ENCODE peak calls at places on chromosome 6, in five cellular contexts. E is K562, V is A549, R is GM12878, P is GM23338. F is an unnamed sample.

GRCh38 chr6:41072836-41073202 is at the start of gene NFYA:
- DNase-seq in V (no peak), E (peak), P (peak), R (no peak), F (no peak)

GRCh38 chr6:122116912-122117663 is 282.4 kb upstream of the HSF2 start:
- DNase-seq in V (no peak), R (no peak), P (no peak), E (no peak), F (no peak)

GRCh38 chr6:28817808-28818145 is 106.0 kb downstream of the TRIM27 start:
- DNase-seq in R (no peak), P (no peak), E (no peak), V (no peak), F (no peak)

GRCh38 chr6:12174878-12175277 is 115.3 kb upstream of the EDN1 start:
- DNase-seq in E (no peak), V (peak), P (no peak), R (no peak), F (no peak)

GRCh38 chr6:80022803-80023202 is 18.4 kb downstream of the TTK start:
- DNase-seq in E (no peak), P (no peak), V (no peak), R (no peak), F (no peak)

GRCh38 chr6:572596-573265 is 84.2 kb downstream of the HUS1B start:
- DNase-seq in E (no peak), P (no peak), V (no peak), R (no peak), F (no peak)

GRCh38 chr6:87968435-87969278 is 79.0 kb upstream of the SPACA1 start:
- DNase-seq in R (no peak), P (peak), E (no peak), V (no peak), F (no peak)

GRCh38 chr6:96898241-96898851 is 655 bp upstream of the NDUFAF4 start:
- DNase-seq in P (peak), E (no peak), R (no peak), V (peak), F (no peak)

GRCh38 chr6:48826884-48827701 is 636.0 kb downstream of the MMUT start:
- DNase-seq in P (no peak), E (no peak), R (no peak), V (peak), F (no peak)

GRCh38 chr6:12148317-12148801 is 136.2 kb downstream of the HIVEP1 start:
- DNase-seq in R (no peak), V (peak), E (no peak), P (no peak), F (no peak)

GRCh38 chr6:19297880-19298279 is 539.3 kb upstream of the ID4 start:
- DNase-seq in E (no peak), V (no peak), R (no peak), P (peak), F (no peak)

GRCh38 chr6:160042788-160043301 is 74.0 kb downstream of the IGF2R start:
- DNase-seq in R (no peak), V (no peak), E (no peak), P (no peak), F (peak)

GRCh38 chr6:169042061-169042460 is 211.6 kb downstream of the THBS2 start:
- DNase-seq in V (no peak), E (no peak), P (no peak), R (no peak), F (no peak)

GRCh38 chr6:56510984-56511531 is 131.6 kb downstream of the DST start:
- DNase-seq in P (no peak), R (no peak), V (no peak), E (peak), F (peak)

GRCh38 chr6:143807103-143807425 is 36.1 kb upstream of the LTV1 start:
- DNase-seq in V (no peak), E (no peak), P (no peak), R (no peak), F (no peak)

GRCh38 chr6:144095134-144096002 is at the start of gene SF3B5:
- DNase-seq in R (peak), V (peak), P (peak), E (peak), F (peak)

GRCh38 chr6:135257641-135258405 is 76.7 kb downstream of the MYB start:
- DNase-seq in P (no peak), V (no peak), R (no peak), E (no peak), F (no peak)

GRCh38 chr6:13907614-13908215 is 17.0 kb upstream of the RNF182 start:
- DNase-seq in V (no peak), E (no peak), P (no peak), R (no peak), F (no peak)

GRCh38 chr6:13248953-13249432 is 79.3 kb downstream of the TBC1D7 start:
- DNase-seq in E (no peak), V (no peak), P (no peak), R (no peak), F (no peak)

GRCh38 chr6:133248241-133249001 is 7.3 kb downstream of the EYA4 start:
- DNase-seq in E (no peak), V (peak), R (no peak), P (no peak), F (no peak)

GRCh38 chr6:120874422-120874821 is 459.9 kb downstream of the TBC1D32 start:
- DNase-seq in P (no peak), V (no peak), R (no peak), E (no peak), F (no peak)

GRCh38 chr6:298233-299049 is 6.2 kb downstream of the DUSP22 start:
- DNase-seq in P (no peak), V (no peak), E (no peak), R (no peak), F (no peak)

GRCh38 chr6:42403831-42404230 is 47.9 kb downstream of the TRERF1 start:
- DNase-seq in R (no peak), P (no peak), V (no peak), E (no peak), F (no peak)

GRCh38 chr6:89992818-89993217 is 98.5 kb downstream of the GJA10 start:
- DNase-seq in E (no peak), V (no peak), R (no peak), P (no peak), F (no peak)

GRCh38 chr6:32459781-32460424 is 20.2 kb downstream of the HLA-DRA start:
- DNase-seq in P (no peak), R (no peak), E (no peak), V (no peak), F (no peak)

GRCh38 chr6:54847799-54848597 is 1.4 kb downstream of the FAM83B start:
- DNase-seq in E (no peak), R (no peak), V (no peak), P (peak), F (no peak)

GRCh38 chr6:85556992-85557668 is 36.5 kb downstream of the SNX14 start:
- DNase-seq in R (no peak), E (no peak), V (no peak), P (no peak), F (no peak)

GRCh38 chr6:149043476-149044130 is 273.9 kb upstream of the TAB2 start:
- DNase-seq in R (no peak), V (peak), E (peak), P (peak), F (peak)

GRCh38 chr6:15207923-15208322 is 37.9 kb upstream of the JARID2 start:
- DNase-seq in P (peak), R (no peak), E (no peak), V (no peak), F (no peak)

GRCh38 chr6:132190097-132190814 is 211.0 kb downstream of the MOXD1 start:
- DNase-seq in R (no peak), E (no peak), P (no peak), V (no peak), F (no peak)

GRCh38 chr6:56724455-56724854 is 81.8 kb upstream of the DST start:
- DNase-seq in P (no peak), V (no peak), R (no peak), E (no peak), F (no peak)

GRCh38 chr6:150584596-150584995 is 15.1 kb upstream of the PLEKHG1 start:
- DNase-seq in E (no peak), P (no peak), R (no peak), V (no peak), F (no peak)

GRCh38 chr6:135211306-135211702 is 30.2 kb downstream of the MYB start:
- DNase-seq in P (no peak), V (no peak), R (no peak), E (no peak), F (no peak)

GRCh38 chr6:154247119-154247814 is 109.3 kb downstream of the IPCEF1 start:
- DNase-seq in E (no peak), R (no peak), P (peak), V (no peak), F (no peak)

GRCh38 chr6:139335447-139336210 is 38.8 kb downstream of the CITED2 start:
- DNase-seq in P (no peak), E (no peak), R (no peak), V (no peak), F (no peak)

GRCh38 chr6:139338845-139339244 is 35.6 kb downstream of the CITED2 start:
- DNase-seq in P (no peak), R (no peak), V (no peak), E (no peak), F (no peak)

GRCh38 chr6:139336488-139336887 is 38.0 kb downstream of the CITED2 start:
- DNase-seq in E (no peak), R (no peak), P (no peak), V (no peak), F (no peak)

GRCh38 chr6:139336994-139337393 is 37.5 kb downstream of the CITED2 start:
- DNase-seq in R (no peak), E (no peak), V (no peak), P (no peak), F (no peak)

GRCh38 chr6:139337830-139338229 is 36.6 kb downstream of the CITED2 start:
- DNase-seq in R (no peak), P (no peak), V (no peak), E (no peak), F (no peak)
- H3K4me2 ChIP-seq in R (no peak), P (no peak), V (no peak), E (no peak), F (no peak)

DNA sequence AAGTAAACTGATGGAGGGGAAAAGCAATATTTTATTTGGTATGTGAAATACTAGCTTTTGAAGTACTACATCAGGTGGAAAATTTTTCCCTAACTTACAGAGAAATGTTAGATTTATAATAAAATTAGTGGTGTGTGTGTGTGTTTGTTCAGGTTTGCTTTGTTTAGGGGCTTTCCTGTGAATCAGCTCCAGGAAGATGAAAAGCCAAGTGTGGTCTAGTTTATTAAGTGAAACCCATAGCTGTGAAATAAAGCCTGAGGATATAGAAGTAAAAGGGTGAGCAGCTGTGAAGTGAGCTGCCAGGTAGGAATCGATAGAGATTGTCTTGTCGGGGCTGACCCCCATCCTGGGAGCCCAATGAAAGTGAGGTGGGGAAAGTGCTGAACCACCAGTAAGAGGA is 347.6 kb upstream of the IMPG1 start:
- DNase-seq in P (no peak), R (no peak), E (no peak), V (no peak), F (no peak)
- TF ChIP-seq JUNB in P (no peak), R (no peak), E (no peak), V (no peak), F (no peak)

GRCh38 chr6:106643061-106643460 is 13.7 kb downstream of the QRSL1 start:
- DNase-seq in V (no peak), P (no peak), R (no peak), E (no peak), F (no peak)

DNA sequence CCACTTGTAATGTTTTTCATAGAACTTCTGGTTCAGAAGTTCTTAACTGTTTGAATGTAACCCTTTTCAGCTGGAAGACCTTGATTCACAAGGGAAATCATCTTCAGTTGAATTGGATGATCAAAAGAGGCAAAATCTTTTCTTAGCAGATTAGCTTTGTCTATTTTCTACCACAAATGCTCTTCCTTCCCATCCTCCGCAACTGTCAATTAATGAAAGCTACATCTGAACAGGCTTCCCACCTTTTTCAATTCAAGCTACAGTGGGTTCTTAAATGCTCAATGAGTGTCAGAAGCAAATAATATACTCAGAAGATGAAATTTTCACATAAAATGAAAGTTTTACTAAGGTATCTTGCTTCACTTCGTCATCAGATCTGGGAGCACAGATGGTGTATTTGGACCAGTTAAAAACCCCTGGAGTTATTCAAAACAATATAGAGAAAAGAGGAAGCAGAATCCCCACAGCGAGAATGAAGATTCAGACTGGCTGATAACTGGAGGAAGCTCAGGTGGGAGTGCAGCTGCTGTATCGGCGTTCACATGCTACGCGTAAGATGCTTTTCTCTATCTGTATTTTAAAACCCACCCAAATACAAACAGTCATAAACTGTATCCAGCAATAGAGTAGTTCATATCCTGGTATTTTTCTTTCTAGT is 19.4 kb downstream of the QRSL1 start:
- DNase-seq in P (no peak), E (no peak), V (no peak), R (no peak), F (no peak)
- H3K4me2 ChIP-seq in P (no peak), E (no peak), V (no peak), R (peak), F (no peak)

DNA sequence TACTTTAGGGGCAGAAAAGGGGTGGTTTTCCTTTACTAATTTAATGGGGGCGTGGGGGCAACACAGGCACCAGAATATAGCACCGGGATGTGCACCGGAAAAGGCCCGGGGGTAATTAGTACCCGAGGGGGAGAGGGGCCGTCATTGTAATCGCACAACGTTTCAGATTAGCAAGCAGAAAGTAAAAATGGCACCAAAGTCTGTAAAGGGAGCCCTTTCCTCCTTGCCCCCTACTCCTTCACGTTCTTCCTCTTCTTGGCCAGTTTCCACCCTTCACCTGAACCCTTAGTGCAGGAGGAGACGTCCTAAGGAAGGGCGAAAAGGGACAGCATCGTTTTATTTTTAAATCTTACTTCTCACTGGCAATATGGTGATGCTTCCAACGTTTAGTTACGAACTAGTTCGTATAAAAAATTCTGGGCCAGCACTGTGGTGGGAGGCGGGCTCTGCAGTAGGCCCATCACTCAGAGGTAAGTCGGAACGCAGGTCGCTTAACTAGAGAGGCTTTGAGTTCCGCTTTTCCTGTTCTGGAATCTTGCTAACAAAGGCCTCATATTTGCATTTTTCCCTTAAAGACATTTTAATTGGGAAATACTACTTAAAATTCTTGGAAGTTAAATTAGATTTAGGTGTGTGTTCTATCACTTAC is 784 bp upstream of the CEP85L start:
- DNase-seq in P (peak), E (no peak), R (no peak), V (no peak), F (no peak)
- TF ChIP-seq JUNB in P (no peak), E (no peak), R (no peak), V (no peak), F (no peak)

GRCh38 chr6:5865492-5866031 is 141.2 kb downstream of the NRN1 start:
- DNase-seq in P (no peak), V (no peak), R (no peak), E (no peak), F (no peak)
- H3K4me2 ChIP-seq in P (no peak), V (no peak), R (no peak), E (no peak), F (no peak)

F was measured in HepG2.